ENCODE peak calls at places on chromosome 18, in six cellular contexts. W is heart right ventricle, V is stomach, Z is Panc1, L is fibroblast of the aortic adventitia, B is HFF-Myc. E is an unnamed sample.

GRCh38 chr18:9681217-9681616 is 26.9 kb upstream of the RAB31 start:
- DNase-seq in W (no peak), V (no peak), Z (no peak), L (no peak), B (no peak), E (no peak)

GRCh38 chr18:40985441-40985840 is 969.6 kb upstream of the PIK3C3 start:
- DNase-seq in W (no peak), V (no peak), Z (no peak), L (no peak), B (no peak), E (no peak)

GRCh38 chr18:54023471-54023870 is 201.0 kb downstream of the MBD2 start:
- DNase-seq in W (no peak), V (no peak), Z (no peak), L (peak; percentile 21), B (no peak), E (peak; percentile 91)

GRCh38 chr18:6589979-6590725 is 139.4 kb upstream of the ARHGAP28 start:
- DNase-seq in W (no peak), V (no peak), Z (no peak), L (no peak), B (peak; percentile 25), E (no peak)

GRCh38 chr18:22272242-22272641 is 102.9 kb downstream of the GATA6 start:
- DNase-seq in W (no peak), V (no peak), Z (no peak), L (no peak), B (no peak), E (no peak)

GRCh38 chr18:22466608-22467390 is 49.1 kb upstream of the CTAGE1 start:
- DNase-seq in W (peak; percentile 33), V (no peak), Z (peak; percentile 48), L (peak; percentile 94), B (no peak), E (peak; percentile 85)

GRCh38 chr18:29651121-29651675 is 1391.3 kb downstream of the DSC3 start:
- DNase-seq in W (no peak), V (no peak), Z (no peak), L (peak; percentile 31), B (no peak), E (peak; percentile 48)

GRCh38 chr18:13456736-13457271 is 238.2 kb downstream of the LDLRAD4 start:
- DNase-seq in W (no peak), V (no peak), Z (no peak), L (no peak), B (no peak), E (no peak)

GRCh38 chr18:47944972-47945843 is 14.7 kb upstream of the SMAD2 start:
- DNase-seq in W (no peak), V (no peak), Z (peak; percentile 12), L (peak; percentile 55), B (no peak), E (peak; percentile 51)

GRCh38 chr18:72427721-72428120 is 116.4 kb downstream of the CBLN2 start:
- DNase-seq in W (no peak), V (no peak), Z (no peak), L (no peak), B (no peak), E (peak; percentile 57)

GRCh38 chr18:12239426-12239825 is 14.7 kb upstream of the CIDEA start:
- DNase-seq in W (no peak), V (no peak), Z (no peak), L (peak; percentile 19), B (no peak), E (peak; percentile 9)

GRCh38 chr18:21735452-21736015 is 5.1 kb upstream of the MIB1 start:
- DNase-seq in W (no peak), V (peak; percentile 56), Z (no peak), L (peak; percentile 49), B (no peak), E (peak; percentile 36)

GRCh38 chr18:35525795-35526475 is 28.2 kb upstream of the INO80C start:
- DNase-seq in W (peak; percentile 25), V (no peak), Z (no peak), L (no peak), B (no peak), E (no peak)

GRCh38 chr18:23228102-23229051 is 93.1 kb downstream of the CABLES1 start:
- DNase-seq in W (no peak), V (no peak), Z (no peak), L (peak; percentile 42), B (no peak), E (peak; percentile 53)

GRCh38 chr18:78814321-78814720 is 165.3 kb upstream of the SALL3 start:
- DNase-seq in W (no peak), V (no peak), Z (no peak), L (no peak), B (no peak), E (no peak)

GRCh38 chr18:52220062-52220591 is 119.9 kb upstream of the DCC start:
- DNase-seq in W (no peak), V (no peak), Z (no peak), L (no peak), B (no peak), E (no peak)

GRCh38 chr18:47750889-47751423 is 179.5 kb downstream of the SMAD2 start:
- DNase-seq in W (no peak), V (peak; percentile 16), Z (no peak), L (no peak), B (no peak), E (no peak)

GRCh38 chr18:24503182-24503581 is 42.7 kb downstream of the HRH4 start:
- DNase-seq in W (no peak), V (no peak), Z (no peak), L (no peak), B (no peak), E (no peak)

GRCh38 chr18:80009661-80010550 is 21.5 kb upstream of the TXNL4A start:
- DNase-seq in W (peak; percentile 66), V (peak; percentile 28), Z (peak; percentile 85), L (peak; percentile 98), B (peak; percentile 89), E (peak; percentile 96)

GRCh38 chr18:47999801-48000248 is 69.4 kb upstream of the SMAD2 start:
- DNase-seq in W (no peak), V (no peak), Z (no peak), L (no peak), B (no peak), E (no peak)

GRCh38 chr18:61992923-61993322 is 100.1 kb upstream of the RNF152 start:
- DNase-seq in W (no peak), V (no peak), Z (no peak), L (peak; percentile 85), B (no peak), E (peak; percentile 77)

GRCh38 chr18:10926565-10927194 is 222.7 kb downstream of the PIEZO2 start:
- DNase-seq in W (no peak), V (no peak), Z (no peak), L (peak; percentile 47), B (peak; percentile 22), E (peak; percentile 68)

GRCh38 chr18:41940506-41941215 is 14.4 kb upstream of the PIK3C3 start:
- DNase-seq in W (no peak), V (no peak), Z (no peak), L (peak; percentile 82), B (peak; percentile 52), E (peak; percentile 90)

GRCh38 chr18:63505566-63506335 is 29.0 kb downstream of the SERPINB5 start:
- DNase-seq in W (no peak), V (no peak), Z (peak; percentile 7), L (peak; percentile 35), B (no peak), E (no peak)

GRCh38 chr18:55296761-55297160 is 291.2 kb downstream of the TCF4 start:
- DNase-seq in W (no peak), V (no peak), Z (no peak), L (no peak), B (no peak), E (no peak)

GRCh38 chr18:59861963-59862819 is 37.6 kb upstream of the PMAIP1 start:
- DNase-seq in W (no peak), V (no peak), Z (no peak), L (no peak), B (no peak), E (no peak)

GRCh38 chr18:2979027-2979570 is 33.8 kb downstream of the LPIN2 start:
- DNase-seq in W (no peak), V (no peak), Z (no peak), L (peak; percentile 82), B (no peak), E (peak; percentile 70)

GRCh38 chr18:65942854-65943253 is 192.0 kb downstream of the CDH7 start:
- DNase-seq in W (no peak), V (no peak), Z (no peak), L (no peak), B (no peak), E (no peak)

GRCh38 chr18:42048150-42048549 is 93.1 kb downstream of the PIK3C3 start:
- DNase-seq in W (no peak), V (no peak), Z (no peak), L (peak; percentile 81), B (peak; percentile 59), E (peak; percentile 75)

GRCh38 chr18:23619388-23619873 is 33.1 kb upstream of the NPC1 start:
- DNase-seq in W (peak; percentile 35), V (peak; percentile 31), Z (no peak), L (peak; percentile 29), B (no peak), E (peak; percentile 10)

GRCh38 chr18:23822590-23823385 is 133.5 kb downstream of the LAMA3 start:
- DNase-seq in W (no peak), V (no peak), Z (no peak), L (peak; percentile 54), B (no peak), E (peak; percentile 54)

GRCh38 chr18:51339866-51340265 is 142.4 kb upstream of the MEX3C start:
- DNase-seq in W (no peak), V (no peak), Z (no peak), L (peak; percentile 6), B (no peak), E (peak; percentile 50)

GRCh38 chr18:76468345-76469275 is 26.4 kb downstream of the ZNF516 start:
- DNase-seq in W (no peak), V (no peak), Z (no peak), L (no peak), B (no peak), E (no peak)

GRCh38 chr18:70142021-70142420 is 63.5 kb downstream of the RTTN start:
- DNase-seq in W (no peak), V (no peak), Z (no peak), L (no peak), B (no peak), E (no peak)
- H3K4me3 ChIP-seq in W (no peak overlapping the region), V (no peak overlapping the region), Z (no peak overlapping the region), L (no peak overlapping the region), B (no peak overlapping the region), E (no peak overlapping the region)

DNA sequence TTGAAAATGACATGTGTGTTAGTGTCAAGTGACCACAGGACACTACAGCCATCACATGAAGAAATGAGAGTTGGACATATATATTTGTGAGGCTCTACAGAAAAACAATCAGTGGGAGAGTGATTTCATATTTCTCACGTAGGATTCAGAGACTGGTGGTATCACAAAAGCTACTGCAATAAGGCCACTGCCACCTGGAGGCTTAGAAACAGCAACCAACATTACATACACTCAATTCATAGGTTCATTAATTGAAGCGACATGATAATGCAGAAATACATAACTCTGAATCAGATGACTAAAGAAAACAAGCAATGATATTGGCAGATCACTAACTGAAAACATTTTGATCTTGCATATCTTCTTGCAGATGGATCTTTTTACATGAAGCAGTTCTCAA is 248.1 kb upstream of the KLHL14 start:
- DNase-seq in W (no peak), V (no peak), Z (no peak), L (no peak), B (no peak), E (no peak)
- TF ChIP-seq CTCF in W (no peak), V (no peak), Z (peak; percentile 8), L (no peak), B (no peak), E (no peak)

GRCh38 chr18:49949991-49950395 is 136.7 kb upstream of the ACAA2 start:
- DNase-seq in W (no peak), V (no peak), Z (no peak), L (no peak), B (no peak), E (no peak)
- H3K4me3 ChIP-seq in W (no peak overlapping the region), V (no peak overlapping the region), Z (no peak overlapping the region), L (no peak overlapping the region), B (no peak overlapping the region), E (no peak overlapping the region)

GRCh38 chr18:37019157-37019571 is 190.2 kb downstream of the KIAA1328 start:
- DNase-seq in W (no peak), V (no peak), Z (no peak), L (no peak), B (peak; percentile 25), E (peak; percentile 7)
- TF ChIP-seq CTCF in W (no peak), V (peak; percentile 18), Z (peak; percentile 50), L (no peak), B (peak; percentile 45), E (peak; percentile 42)